ENCODE peak calls at places on chromosomes 11 and 22, in six cellular contexts. B, R, G, O, N and D are unnamed samples.

GRCh38 chr11:73372371-73372993 is 3.7 kb upstream of the RELT start:
- DNase-seq in B (no peak), R (no peak), G (no peak), O (no peak), N (no peak), D (peak)

GRCh38 chr11:4862447-4863236 is 13.6 kb upstream of the OR51S1 start:
- DNase-seq in B (no peak), R (no peak), G (no peak), O (no peak), N (no peak), D (no peak)

GRCh38 chr11:11215944-11216343 is 137.1 kb downstream of the CSNK2A3 start:
- DNase-seq in B (no peak), R (no peak), G (no peak), O (peak), N (no peak), D (no peak)

GRCh38 chr22:48208894-48209293 is 1446.4 kb downstream of the TBC1D22A start:
- DNase-seq in B (no peak), R (no peak), G (no peak), O (no peak), N (no peak), D (no peak)

GRCh38 chr11:83970061-83970671 is 684.0 kb upstream of the CCDC90B start:
- DNase-seq in B (no peak), R (no peak), G (no peak), O (no peak), N (no peak), D (no peak)

GRCh38 chr22:31871475-31871874 is 72.9 kb upstream of the YWHAH start:
- DNase-seq in B (no peak), R (no peak), G (no peak), O (no peak), N (no peak), D (no peak)

GRCh38 chr11:86459682-86460460 is 85.2 kb downstream of the CCDC81 start:
- DNase-seq in B (no peak), R (no peak), G (no peak), O (peak), N (peak), D (peak)

GRCh38 chr22:46866591-46866990 is 104.1 kb downstream of the TBC1D22A start:
- DNase-seq in B (no peak), R (no peak), G (no peak), O (no peak), N (no peak), D (no peak)

GRCh38 chr11:108432783-108433182 is 34.5 kb downstream of the C11orf65 start:
- DNase-seq in B (no peak), R (no peak), G (no peak), O (no peak), N (no peak), D (peak)

GRCh38 chr11:30826911-30827310 is 240.8 kb upstream of the MPPED2 start:
- DNase-seq in B (no peak), R (no peak), G (no peak), O (no peak), N (peak), D (no peak)

GRCh38 chr11:47083913-47084312 is 92.8 kb downstream of the ARFGAP2 start:
- DNase-seq in B (no peak), R (no peak), G (no peak), O (no peak), N (no peak), D (peak)

GRCh38 chr11:65856689-65857499 is 1.1 kb downstream of the CFL1 start:
- DNase-seq in B (peak), R (peak), G (peak), O (peak), N (peak), D (peak)

GRCh38 chr22:40597541-40598453 is 38.7 kb downstream of the MRTFA start:
- DNase-seq in B (no peak), R (no peak), G (no peak), O (no peak), N (no peak), D (no peak)

GRCh38 chr11:111532365-111532709 is 8.2 kb upstream of the LAYN start:
- DNase-seq in B (no peak), R (no peak), G (no peak), O (no peak), N (no peak), D (no peak)

GRCh38 chr11:16853859-16854258 is 115.4 kb downstream of the C11orf58 start:
- DNase-seq in B (no peak), R (no peak), G (no peak), O (no peak), N (no peak), D (no peak)

GRCh38 chr11:27229511-27230174 is 133.4 kb downstream of the CCDC34 start:
- DNase-seq in B (no peak), R (no peak), G (no peak), O (no peak), N (no peak), D (no peak)

GRCh38 chr22:44634426-44635321 is 67.3 kb upstream of the PRR5 start:
- DNase-seq in B (no peak), R (no peak), G (no peak), O (no peak), N (no peak), D (no peak)

GRCh38 chr22:20145832-20146223 is 5.0 kb downstream of the CCDC188 start:
- DNase-seq in B (no peak), R (no peak), G (no peak), O (no peak), N (no peak), D (no peak)

GRCh38 chr22:33272180-33272579 is 214.0 kb upstream of the SYN3 start:
- DNase-seq in B (no peak), R (no peak), G (no peak), O (no peak), N (peak), D (no peak)

GRCh38 chr11:2198621-2199365 is 27.2 kb upstream of the TH start:
- DNase-seq in B (no peak), R (no peak), G (no peak), O (no peak), N (no peak), D (no peak)

GRCh38 chr11:1515082-1516060 is 28.8 kb upstream of the MOB2 start:
- DNase-seq in B (peak), R (peak), G (peak), O (peak), N (peak), D (peak)

GRCh38 chr11:85948884-85949283 is 93.7 kb downstream of the CCDC83 start:
- DNase-seq in B (no peak), R (no peak), G (no peak), O (no peak), N (no peak), D (no peak)

GRCh38 chr11:119472186-119472855 is 49.3 kb upstream of the THY1 start:
- DNase-seq in B (no peak), R (no peak), G (no peak), O (no peak), N (no peak), D (no peak)

GRCh38 chr22:37244114-37244921 is at the start of gene RAC2:
- DNase-seq in B (peak), R (peak), G (peak), O (peak), N (peak), D (peak)